ENCODE peak calls at places on chromosomes 1 and 21, in six cellular contexts. T, L, G, W, Z and J are unnamed samples.
A peak's percentile ranks its signal among the peaks of the same experiment; 100 is the strongest.

GRCh38 chr1:178935610-178936009 is 64.7 kb upstream of the ANGPTL1 start:
- DNase-seq in T (no peak), L (no peak), G (no peak), W (no peak), Z (no peak), J (no peak)

GRCh38 chr21:34841154-34841553 is 172.4 kb downstream of the CLIC6 start:
- DNase-seq in T (no peak), L (no peak), G (no peak), W (no peak), Z (no peak), J (no peak)

GRCh38 chr1:165290143-165290542 is 66.4 kb downstream of the LMX1A start:
- DNase-seq in T (no peak), L (peak; percentile 4), G (no peak), W (no peak), Z (no peak), J (no peak)

GRCh38 chr1:202940561-202940960 is 13.5 kb upstream of the KLHL12 start:
- DNase-seq in T (no peak), L (peak; percentile 11), G (no peak), W (no peak), Z (no peak), J (no peak)

GRCh38 chr1:41394918-41395598 is 33.8 kb downstream of the FOXO6 start:
- DNase-seq in T (no peak), L (peak; percentile 21), G (no peak), W (no peak), Z (no peak), J (no peak)

GRCh38 chr21:45453308-45453950 is 48.5 kb downstream of the COL18A1 start:
- DNase-seq in T (no peak), L (no peak), G (no peak), W (peak; percentile 46), Z (no peak), J (no peak)

GRCh38 chr1:8267307-8267706 is 50.6 kb upstream of the SLC45A1 start:
- DNase-seq in T (no peak), L (no peak), G (no peak), W (no peak), Z (no peak), J (no peak)

GRCh38 chr1:115219937-115220336 is 118.1 kb downstream of the NGF start:
- DNase-seq in T (no peak), L (no peak), G (peak; percentile 66), W (no peak), Z (no peak), J (no peak)

GRCh38 chr1:46487818-46488218 is 1.8 kb upstream of the DMBX1 start:
- DNase-seq in T (no peak), L (no peak), G (no peak), W (peak; percentile 22), Z (no peak), J (no peak)

GRCh38 chr1:230368871-230369270 is 57.3 kb downstream of the PGBD5 start:
- DNase-seq in T (no peak), L (no peak), G (no peak), W (no peak), Z (no peak), J (no peak)

GRCh38 chr1:184785529-184785928 is 30.9 kb upstream of the EDEM3 start:
- DNase-seq in T (no peak), L (no peak), G (no peak), W (no peak), Z (no peak), J (no peak)

GRCh38 chr1:9410737-9411297 is 118.1 kb downstream of the SPSB1 start:
- DNase-seq in T (no peak), L (peak; percentile 23), G (no peak), W (no peak), Z (no peak), J (no peak)

GRCh38 chr1:240254778-240255291 is 163.2 kb downstream of the FMN2 start:
- DNase-seq in T (no peak), L (no peak), G (no peak), W (no peak), Z (no peak), J (no peak)

GRCh38 chr21:46180778-46181391 is 3.4 kb downstream of the SPATC1L start:
- DNase-seq in T (no peak), L (no peak), G (no peak), W (no peak), Z (no peak), J (no peak)

GRCh38 chr1:29162476-29163138 is 19.1 kb downstream of the SRSF4 start:
- DNase-seq in T (no peak), L (no peak), G (peak; percentile 49), W (no peak), Z (no peak), J (peak; percentile 20)

GRCh38 chr1:46618746-46619415 is 2.3 kb upstream of the MOB3C start:
- DNase-seq in T (no peak), L (no peak), G (no peak), W (no peak), Z (no peak), J (no peak)

GRCh38 chr1:150516616-150517015 is 1.1 kb downstream of the FALEC start:
- DNase-seq in T (no peak), L (no peak), G (no peak), W (no peak), Z (no peak), J (no peak)
- H3K4me3 ChIP-seq in T (peak overlapping the region; percentile 67), L (no peak overlapping the region), G (no peak overlapping the region), W (no peak overlapping the region), Z (peak overlapping the region; percentile 80), J (peak overlapping the region; percentile 54)

DNA sequence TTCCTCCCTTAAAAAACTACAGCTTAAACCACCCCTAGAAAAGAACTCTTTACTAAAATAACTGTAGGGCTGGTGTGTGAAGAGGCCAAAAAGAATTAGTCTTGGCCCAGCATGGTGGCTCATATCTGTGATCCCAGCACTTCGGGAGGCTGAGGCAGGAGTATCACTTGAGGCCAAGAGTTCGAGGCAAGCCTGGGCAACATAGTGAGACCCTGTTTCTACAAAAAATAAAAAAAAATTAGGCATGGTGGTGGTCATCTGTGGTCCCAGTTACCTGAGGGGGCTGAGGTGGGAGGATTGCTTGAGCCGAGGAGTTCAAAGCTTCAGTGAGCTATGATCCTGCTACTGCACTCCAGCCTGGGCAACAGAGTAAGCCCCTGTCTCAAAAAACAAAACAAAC is 44.9 kb downstream of the BCAR3 start:
- DNase-seq in T (no peak), L (no peak), G (no peak), W (no peak), Z (no peak), J (no peak)
- H3K27ac ChIP-seq in T (peak overlapping the region; percentile 79), L (no peak overlapping the region), G (peak overlapping the region; percentile 55), W (no peak overlapping the region), Z (no peak overlapping the region), J (no peak overlapping the region)

GRCh38 chr1:233656032-233656620 is 42.2 kb downstream of the KCNK1 start:
- DNase-seq in T (no peak), L (no peak), G (no peak), W (no peak), Z (no peak), J (no peak)

GRCh38 chr1:233651563-233652233 is 37.8 kb downstream of the KCNK1 start:
- DNase-seq in T (no peak), L (no peak), G (no peak), W (no peak), Z (no peak), J (no peak)

GRCh38 chr1:233655433-233655844 is 41.5 kb downstream of the KCNK1 start:
- DNase-seq in T (no peak), L (no peak), G (no peak), W (no peak), Z (no peak), J (no peak)

GRCh38 chr1:233654667-233655432 is 40.9 kb downstream of the KCNK1 start:
- DNase-seq in T (no peak), L (peak; percentile 78), G (no peak), W (no peak), Z (no peak), J (peak; percentile 47)

GRCh38 chr1:233652536-233652935 is 38.6 kb downstream of the KCNK1 start:
- DNase-seq in T (no peak), L (no peak), G (no peak), W (no peak), Z (no peak), J (no peak)
- H3K4me3 ChIP-seq in T (no peak overlapping the region), L (no peak overlapping the region), G (no peak overlapping the region), W (no peak overlapping the region), Z (no peak overlapping the region), J (no peak overlapping the region)

GRCh38 chr1:218330043-218330623 is 15.0 kb upstream of the TGFB2 start:
- DNase-seq in T (no peak), L (peak; percentile 18), G (no peak), W (no peak), Z (peak; percentile 23), J (no peak)
- H3K27ac ChIP-seq in T (no peak overlapping the region), L (no peak overlapping the region), G (no peak overlapping the region), W (no peak overlapping the region), Z (no peak overlapping the region), J (no peak overlapping the region)

GRCh38 chr1:86916752-86917151 is 2.3 kb downstream of the HS2ST1 start:
- DNase-seq in T (no peak), L (no peak), G (no peak), W (no peak), Z (no peak), J (no peak)
- H3K4me3 ChIP-seq in T (no peak overlapping the region), L (peak overlapping the region; percentile 89), G (no peak overlapping the region), W (no peak overlapping the region), Z (no peak overlapping the region), J (no peak overlapping the region)